ENCODE peak calls at places on chromosomes 6 and 20, in five cellular contexts. G, B, H, S and I are unnamed samples.

GRCh38 chr6:125357515-125358256 is 55.9 kb upstream of the HDDC2 start:
- DNase-seq in G (no peak), S (no peak), B (no peak), H (peak; percentile 24), I (no peak)

GRCh38 chr20:40849456-40849855 is 160.4 kb upstream of the MAFB start:
- DNase-seq in G (no peak), H (no peak), B (no peak), S (no peak), I (no peak)

GRCh38 chr20:33812673-33813462 is 1.7 kb downstream of the CHMP4B start:
- DNase-seq in S (no peak), H (no peak), G (no peak), B (no peak), I (no peak)

GRCh38 chr6:49912193-49912592 is 45.9 kb upstream of the CRISP1 start:
- DNase-seq in G (no peak), S (no peak), B (no peak), H (no peak), I (no peak)

GRCh38 chr20:10984899-10985298 is 311.1 kb upstream of the JAG1 start:
- DNase-seq in S (no peak), G (no peak), H (no peak), B (no peak), I (no peak)

GRCh38 chr6:22899446-22899845 is 330.1 kb downstream of the HDGFL1 start:
- DNase-seq in S (no peak), H (no peak), B (no peak), G (no peak), I (no peak)

GRCh38 chr20:62165762-62166399 is 16.9 kb upstream of the MTG2 start:
- DNase-seq in G (no peak), H (no peak), S (no peak), B (no peak), I (no peak)

GRCh38 chr6:138285800-138286199 is 67.5 kb upstream of the PBOV1 start:
- DNase-seq in H (no peak), G (no peak), B (no peak), S (no peak), I (no peak)

GRCh38 chr6:57173886-57174510 is 1.9 kb downstream of the BAG2 start:
- DNase-seq in B (no peak), H (no peak), S (no peak), G (no peak), I (no peak)

GRCh38 chr20:8722277-8722928 is 346.5 kb upstream of the PLCB4 start:
- DNase-seq in H (peak; percentile 30), G (peak; percentile 23), S (peak; percentile 44), B (no peak), I (peak; percentile 23)

GRCh38 chr20:34999021-34999451 is 43.4 kb downstream of the MYH7B start:
- DNase-seq in S (no peak), B (no peak), G (no peak), H (no peak), I (no peak)

GRCh38 chr6:119052985-119053384 is 25.5 kb downstream of the FAM184A start:
- DNase-seq in S (no peak), B (no peak), G (no peak), H (no peak), I (no peak)

GRCh38 chr6:57242505-57242904 is 20.4 kb upstream of the RAB23 start:
- DNase-seq in S (no peak), G (no peak), H (no peak), B (no peak), I (no peak)

GRCh38 chr6:90096818-90097217 is 199.8 kb downstream of the BACH2 start:
- DNase-seq in S (no peak), B (no peak), H (no peak), G (no peak), I (no peak)

GRCh38 chr20:15542655-15543054 is 1030.6 kb downstream of the KIF16B start:
- DNase-seq in S (no peak), B (no peak), H (no peak), G (no peak), I (no peak)

GRCh38 chr6:37451411-37452273 is 18.6 kb downstream of the CMTR1 start:
- DNase-seq in B (no peak), G (no peak), H (no peak), S (peak; percentile 98), I (no peak)

GRCh38 chr20:41475507-41475906 is 108.9 kb upstream of the EMILIN3 start:
- DNase-seq in H (no peak), S (no peak), G (no peak), B (no peak), I (no peak)

GRCh38 chr6:73523434-73524123 is 2.7 kb upstream of the EEF1A1 start:
- DNase-seq in B (peak; percentile 66), S (no peak), G (peak; percentile 82), H (peak; percentile 86), I (peak; percentile 83)